ENCODE peak calls at places on chromosomes 1 and 21, in four cellular contexts. One of them, this sample, is unnamed.

GRCh38 chr1:204076891-204077290 is 4.0 kb downstream of the SOX13 start:
- DNase-seq in GM12878: no peak
- DNase-seq in H1: no peak
- DNase-seq in SK-N-SH: no peak
- DNase-seq in this sample: no peak

GRCh38 chr1:226100436-226101347 is 38.2 kb downstream of the H3-3A start:
- DNase-seq in GM12878: no peak
- DNase-seq in H1: no peak
- DNase-seq in SK-N-SH: peak
- DNase-seq in this sample: no peak

GRCh38 chr1:64220241-64220640 is 16.8 kb downstream of the UBE2U start:
- DNase-seq in GM12878: no peak
- DNase-seq in H1: no peak
- DNase-seq in SK-N-SH: no peak
- DNase-seq in this sample: no peak

GRCh38 chr1:43757343-43758053 is 50.2 kb downstream of the ST3GAL3 start:
- DNase-seq in GM12878: no peak
- DNase-seq in H1: no peak
- DNase-seq in SK-N-SH: no peak
- DNase-seq in this sample: no peak

GRCh38 chr1:154148787-154149186 is 6.1 kb downstream of the NUP210L start:
- DNase-seq in GM12878: peak
- DNase-seq in H1: no peak
- DNase-seq in SK-N-SH: no peak
- DNase-seq in this sample: no peak

GRCh38 chr1:157154940-157155514 is 16.8 kb upstream of the ETV3 start:
- DNase-seq in GM12878: no peak
- DNase-seq in H1: no peak
- DNase-seq in SK-N-SH: no peak
- DNase-seq in this sample: peak

GRCh38 chr1:203995228-203995627 is 77.7 kb upstream of the SOX13 start:
- DNase-seq in GM12878: no peak
- DNase-seq in H1: no peak
- DNase-seq in SK-N-SH: no peak
- DNase-seq in this sample: no peak

GRCh38 chr1:38746966-38747600 is 112.5 kb downstream of the RRAGC start:
- DNase-seq in GM12878: no peak
- DNase-seq in H1: no peak
- DNase-seq in SK-N-SH: no peak
- DNase-seq in this sample: no peak

GRCh38 chr1:78715181-78715661 is 65.6 kb downstream of the IFI44 start:
- DNase-seq in GM12878: no peak
- DNase-seq in H1: no peak
- DNase-seq in SK-N-SH: no peak
- DNase-seq in this sample: no peak

GRCh38 chr1:148317288-148317985 is 165.4 kb upstream of the NBPF11 start:
- DNase-seq in GM12878: no peak
- DNase-seq in H1: no peak
- DNase-seq in SK-N-SH: no peak
- DNase-seq in this sample: no peak

GRCh38 chr1:244207042-244207934 is 156.2 kb downstream of the ZBTB18 start:
- DNase-seq in GM12878: no peak
- DNase-seq in H1: no peak
- DNase-seq in SK-N-SH: no peak
- DNase-seq in this sample: no peak

GRCh38 chr1:41905103-41905675 is 13.5 kb downstream of the HIVEP3 start:
- DNase-seq in GM12878: no peak
- DNase-seq in H1: no peak
- DNase-seq in SK-N-SH: no peak
- DNase-seq in this sample: no peak

GRCh38 chr1:152459596-152460528 is 45.8 kb upstream of the CRNN start:
- DNase-seq in GM12878: peak
- DNase-seq in H1: no peak
- DNase-seq in SK-N-SH: peak
- DNase-seq in this sample: peak

GRCh38 chr21:35399002-35399401 is 349.9 kb upstream of the RUNX1 start:
- DNase-seq in GM12878: no peak
- DNase-seq in H1: no peak
- DNase-seq in SK-N-SH: no peak
- DNase-seq in this sample: no peak

GRCh38 chr1:185666582-185666981 is 67.6 kb upstream of the HMCN1 start:
- DNase-seq in GM12878: no peak
- DNase-seq in H1: no peak
- DNase-seq in SK-N-SH: no peak
- DNase-seq in this sample: no peak

GRCh38 chr1:30908886-30909777 is 574 bp upstream of the SDC3 start:
- DNase-seq in GM12878: no peak
- DNase-seq in H1: no peak
- DNase-seq in SK-N-SH: no peak
- DNase-seq in this sample: peak

GRCh38 chr1:41915786-41916571 is 2.7 kb downstream of the HIVEP3 start:
- DNase-seq in GM12878: no peak
- DNase-seq in H1: no peak
- DNase-seq in SK-N-SH: no peak
- DNase-seq in this sample: no peak

GRCh38 chr1:211684791-211685190 is 9.4 kb upstream of the NEK2 start:
- DNase-seq in GM12878: no peak
- DNase-seq in H1: no peak
- DNase-seq in SK-N-SH: no peak
- DNase-seq in this sample: no peak

GRCh38 chr1:230066466-230067404 is at the start of gene GALNT2:
- DNase-seq in GM12878: peak
- DNase-seq in H1: peak
- DNase-seq in SK-N-SH: peak
- DNase-seq in this sample: peak

GRCh38 chr1:88649932-88650331 is 34.1 kb upstream of the PKN2 start:
- DNase-seq in GM12878: no peak
- DNase-seq in H1: no peak
- DNase-seq in SK-N-SH: no peak
- DNase-seq in this sample: no peak

GRCh38 chr1:1239247-1239623 is 7.2 kb downstream of the B3GALT6 start:
- DNase-seq in GM12878: no peak
- DNase-seq in H1: no peak
- DNase-seq in SK-N-SH: peak
- DNase-seq in this sample: no peak

GRCh38 chr1:155794605-155795265 is 62.3 kb downstream of the GON4L start:
- DNase-seq in GM12878: no peak
- DNase-seq in H1: no peak
- DNase-seq in SK-N-SH: no peak
- DNase-seq in this sample: no peak

GRCh38 chr1:235906436-235906835 is 39.7 kb upstream of the LYST start:
- DNase-seq in GM12878: no peak
- DNase-seq in H1: no peak
- DNase-seq in SK-N-SH: no peak
- DNase-seq in this sample: no peak

GRCh38 chr1:9198538-9199361 is 35.8 kb upstream of the H6PD start:
- DNase-seq in GM12878: no peak
- DNase-seq in H1: no peak
- DNase-seq in SK-N-SH: peak
- DNase-seq in this sample: no peak

GRCh38 chr1:86245566-86246190 is 89.1 kb upstream of the COL24A1 start:
- DNase-seq in GM12878: no peak
- DNase-seq in H1: no peak
- DNase-seq in SK-N-SH: no peak
- DNase-seq in this sample: no peak

DNA sequence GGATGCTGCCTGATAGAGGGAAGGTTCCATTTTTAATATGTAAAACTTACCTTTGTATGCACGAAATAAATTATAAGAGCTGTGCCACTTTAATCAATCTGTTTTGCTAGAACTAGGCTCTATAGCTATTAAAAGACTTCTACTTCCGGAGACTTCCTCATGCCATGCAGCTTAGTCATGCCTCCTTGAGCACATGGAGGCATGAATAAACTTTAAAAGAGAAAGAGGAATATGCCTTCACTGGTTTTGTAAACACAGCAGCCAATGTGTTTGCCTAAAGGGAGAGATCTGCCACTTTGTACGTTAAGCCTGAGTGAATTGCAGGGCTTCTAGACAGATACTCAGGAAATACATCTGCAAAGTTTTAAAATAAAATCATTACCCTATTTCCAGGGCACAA is 604.6 kb downstream of the LRRIQ3 start:
- DNase-seq in GM12878: no peak
- DNase-seq in H1: peak
- DNase-seq in SK-N-SH: no peak
- DNase-seq in this sample: no peak
- TF ChIP-seq NRF1 in GM12878: no peak
- TF ChIP-seq NRF1 in H1: no peak
- TF ChIP-seq NRF1 in SK-N-SH: no peak
- TF ChIP-seq NRF1 in this sample: no peak

DNA sequence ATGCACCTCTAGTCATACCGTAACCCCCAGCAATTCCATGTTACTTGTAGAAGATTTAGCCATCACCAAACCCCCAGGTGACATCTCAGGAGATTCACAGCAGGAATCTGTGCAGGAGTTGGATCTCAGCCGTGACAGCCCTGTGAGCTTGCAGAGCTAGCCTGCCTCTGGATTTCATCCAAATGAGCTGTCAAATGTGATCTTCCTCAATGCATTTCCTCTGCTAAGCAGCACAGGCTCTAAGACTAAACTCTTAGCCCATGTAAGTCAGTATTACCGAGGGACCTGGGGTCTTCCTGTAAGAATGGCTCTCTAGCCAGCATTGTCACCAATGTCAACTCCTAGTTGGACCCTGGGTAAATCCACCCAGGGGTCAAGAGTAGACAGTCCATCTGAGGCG is 41.7 kb downstream of the UMODL1 start:
- DNase-seq in GM12878: no peak
- DNase-seq in H1: no peak
- DNase-seq in SK-N-SH: no peak
- DNase-seq in this sample: no peak
- TF ChIP-seq NRF1 in GM12878: no peak
- TF ChIP-seq NRF1 in H1: no peak
- TF ChIP-seq NRF1 in SK-N-SH: no peak
- TF ChIP-seq NRF1 in this sample: no peak

DNA sequence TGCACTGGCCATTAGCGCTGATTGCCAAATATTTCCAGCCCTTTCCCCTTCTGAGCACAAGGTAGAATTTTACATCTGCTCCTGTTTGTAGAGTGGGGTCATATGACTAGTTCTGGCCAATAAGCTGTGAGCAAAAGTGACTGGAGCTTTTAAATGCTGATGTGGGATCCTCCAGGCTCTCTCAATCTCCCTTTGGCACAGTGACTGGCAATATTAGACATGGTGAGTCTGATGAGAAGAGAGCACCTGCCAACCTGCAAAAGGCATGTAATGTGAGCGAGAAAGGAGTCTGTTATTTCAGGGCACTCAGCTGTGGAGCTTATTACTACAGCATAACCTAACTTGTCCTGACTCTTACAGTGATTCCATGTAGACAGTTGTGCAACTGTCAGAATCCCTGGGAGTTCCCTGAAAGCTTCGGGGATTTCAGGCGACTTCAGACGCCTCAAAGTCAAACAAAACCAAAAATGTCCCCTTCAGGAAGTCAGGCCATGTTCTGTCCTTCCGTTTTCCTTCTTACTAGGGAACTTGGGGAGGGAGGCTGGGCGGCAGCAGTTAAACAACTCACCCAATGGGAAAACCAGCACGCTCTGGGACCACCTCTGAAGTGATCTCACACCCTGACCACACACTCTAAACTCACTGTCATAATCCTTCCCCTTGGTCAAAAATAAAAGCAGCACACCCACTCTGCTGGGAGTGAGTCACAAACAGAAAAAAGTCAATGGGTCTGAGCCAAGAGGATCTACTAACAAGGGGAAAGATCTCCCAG is 3.6 kb upstream of the RASSF5 start:
- DNase-seq in GM12878: peak
- DNase-seq in H1: no peak
- DNase-seq in SK-N-SH: no peak
- DNase-seq in this sample: peak
- TF ChIP-seq NRF1 in GM12878: no peak
- TF ChIP-seq NRF1 in H1: no peak
- TF ChIP-seq NRF1 in SK-N-SH: no peak
- TF ChIP-seq NRF1 in this sample: peak

GRCh38 chr1:117368116-117369108 is 1.2 kb downstream of the MAN1A2 start:
- DNase-seq in GM12878: no peak
- DNase-seq in H1: no peak
- DNase-seq in SK-N-SH: no peak
- DNase-seq in this sample: peak
- TF ChIP-seq NRF1 in GM12878: no peak
- TF ChIP-seq NRF1 in H1: no peak
- TF ChIP-seq NRF1 in SK-N-SH: no peak
- TF ChIP-seq NRF1 in this sample: no peak

DNA sequence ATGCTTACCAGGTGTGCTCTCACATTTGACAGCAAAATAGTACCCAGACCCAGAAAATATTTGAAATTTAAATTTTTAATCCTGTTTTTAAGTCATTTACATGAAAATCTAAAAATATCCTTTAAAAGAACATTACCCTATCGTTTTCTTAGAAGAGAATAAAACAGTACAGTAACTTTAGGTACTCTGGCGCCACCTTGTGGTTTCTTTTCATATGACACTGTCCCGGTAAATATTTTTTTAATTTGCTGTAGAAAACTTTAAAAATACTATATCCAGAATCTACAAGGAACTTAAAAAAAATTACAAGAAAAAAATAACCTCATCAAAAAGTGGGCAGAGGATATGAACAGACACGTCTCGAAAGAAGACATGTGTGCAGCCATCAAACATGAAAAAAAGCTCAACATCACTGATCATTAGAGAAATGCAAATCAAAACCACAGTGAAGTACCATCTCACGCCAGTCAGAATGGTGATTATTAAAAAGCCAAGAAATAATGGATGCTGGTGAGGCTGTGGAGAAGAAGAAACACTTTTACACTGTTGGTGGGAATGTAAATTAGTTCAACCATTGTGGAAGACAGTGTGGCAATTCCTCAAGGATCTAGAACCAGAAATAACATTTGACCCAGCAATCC is 129.2 kb downstream of the RGS21 start:
- DNase-seq in GM12878: no peak
- DNase-seq in H1: no peak
- DNase-seq in SK-N-SH: no peak
- DNase-seq in this sample: peak
- TF ChIP-seq NRF1 in GM12878: no peak
- TF ChIP-seq NRF1 in H1: no peak
- TF ChIP-seq NRF1 in SK-N-SH: no peak
- TF ChIP-seq NRF1 in this sample: no peak

DNA sequence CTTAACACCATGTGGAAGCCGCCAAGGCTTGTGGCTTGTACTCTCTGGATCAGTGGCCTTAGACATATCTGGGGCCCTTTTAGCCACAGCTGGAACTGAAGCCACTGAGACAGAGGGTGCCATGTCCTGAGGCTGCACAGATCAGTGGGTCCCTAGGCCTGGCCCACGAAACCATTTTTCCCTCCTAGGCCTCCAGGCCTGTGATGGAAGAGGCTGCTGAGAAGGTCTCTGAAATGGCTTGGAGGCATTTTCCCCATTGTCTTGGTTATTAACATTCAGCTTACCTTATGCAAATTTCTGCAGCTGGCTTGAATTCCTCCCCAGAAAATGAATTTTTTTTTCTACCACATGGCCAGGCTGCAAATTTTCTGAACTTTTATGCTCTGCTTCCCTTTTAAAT is 15.1 kb upstream of the DPH5 start:
- DNase-seq in GM12878: no peak
- DNase-seq in H1: no peak
- DNase-seq in SK-N-SH: no peak
- DNase-seq in this sample: no peak
- TF ChIP-seq NRF1 in GM12878: no peak
- TF ChIP-seq NRF1 in H1: no peak
- TF ChIP-seq NRF1 in SK-N-SH: no peak
- TF ChIP-seq NRF1 in this sample: no peak

GRCh38 chr1:53465023-53465957 is 6.1 kb downstream of the DMRTB1 start:
- DNase-seq in GM12878: no peak
- DNase-seq in H1: no peak
- DNase-seq in SK-N-SH: peak
- DNase-seq in this sample: no peak
- TF ChIP-seq NRF1 in GM12878: no peak
- TF ChIP-seq NRF1 in H1: no peak
- TF ChIP-seq NRF1 in SK-N-SH: no peak
- TF ChIP-seq NRF1 in this sample: no peak

This sample was measured in K562.